ENCODE peak calls at places on chromosomes 1 and 21, in nine cellular contexts. N is OCI-LY7, Q is HCT116, M is GM23248, V is neural progenitor cell, P is SK-N-SH, W is hepatocyte, L is GM23338, I is MM.1S. B is an unnamed sample.
A peak's percentile ranks its signal among the peaks of the same experiment; 100 is the strongest.

GRCh38 chr21:26115899-26116298 is 54.7 kb downstream of the APP start:
- DNase-seq in N (no peak), Q (no peak), V (no peak), P (no peak), L (no peak), I (no peak), W (no peak), M (peak; percentile 83), B (peak; percentile 54)

GRCh38 chr1:109659997-109660755 is 4.3 kb downstream of the GSTM4 start:
- DNase-seq in N (no peak), I (no peak), M (no peak), Q (no peak), W (no peak), L (no peak), P (no peak), V (no peak), B (no peak)

GRCh38 chr1:21631944-21632887 is 36.9 kb downstream of the RAP1GAP start:
- DNase-seq in V (no peak), M (no peak), W (peak; percentile 79), L (no peak), I (no peak), Q (no peak), N (no peak), P (peak; percentile 66), B (no peak)

GRCh38 chr1:185850366-185850765 is 116.2 kb downstream of the HMCN1 start:
- DNase-seq in L (peak; percentile 44), V (peak; percentile 50), W (no peak), Q (no peak), M (peak; percentile 66), P (no peak), N (no peak), I (no peak), B (peak; percentile 39)

GRCh38 chr1:225835752-225836151 is 25.8 kb downstream of the EPHX1 start:
- DNase-seq in V (no peak), W (no peak), Q (no peak), L (no peak), I (no peak), M (peak; percentile 29), P (no peak), N (no peak), B (no peak)

GRCh38 chr21:45117314-45117713 is 42.9 kb downstream of the ADARB1 start:
- DNase-seq in L (no peak), W (no peak), M (no peak), V (no peak), P (no peak), I (no peak), Q (no peak), N (no peak), B (no peak)

GRCh38 chr1:105137543-105138444 is 1388.1 kb downstream of the AMY1C start:
- DNase-seq in W (peak; percentile 71), Q (no peak), L (peak; percentile 80), P (peak; percentile 51), I (peak; percentile 12), M (peak; percentile 11), V (peak; percentile 79), N (peak; percentile 29), B (peak; percentile 61)

GRCh38 chr1:22709891-22710687 is 550 bp upstream of the EPHB2 start:
- DNase-seq in V (peak; percentile 85), N (peak; percentile 60), M (peak; percentile 81), L (peak; percentile 78), I (no peak), Q (no peak), W (peak; percentile 79), P (peak; percentile 89), B (peak; percentile 51)

GRCh38 chr1:82931051-82931450 is 1067.9 kb downstream of the TTLL7 start:
- DNase-seq in W (no peak), N (no peak), I (no peak), M (peak; percentile 6), V (no peak), P (no peak), L (no peak), Q (no peak), B (no peak)

GRCh38 chr1:116429821-116430374 is 56.9 kb downstream of the ATP1A1 start:
- DNase-seq in V (no peak), M (no peak), W (no peak), P (no peak), L (no peak), N (no peak), Q (no peak), I (no peak), B (no peak)

GRCh38 chr1:64223329-64224151 is 20.1 kb downstream of the UBE2U start:
- DNase-seq in V (no peak), I (peak; percentile 70), Q (no peak), P (no peak), N (no peak), L (no peak), W (peak; percentile 18), M (peak; percentile 91), B (peak; percentile 87)

GRCh38 chr21:46214478-46215340 is 13.9 kb downstream of the LSS start:
- DNase-seq in V (no peak), W (no peak), I (no peak), Q (no peak), L (no peak), M (no peak), N (no peak), P (no peak), B (no peak)

GRCh38 chr21:46216132-46216747 is 12.3 kb downstream of the LSS start:
- DNase-seq in W (no peak), M (no peak), N (no peak), Q (no peak), V (no peak), L (no peak), P (no peak), I (no peak), B (no peak)

GRCh38 chr21:46213620-46214286 is 14.8 kb downstream of the LSS start:
- DNase-seq in N (no peak), Q (no peak), M (no peak), W (no peak), I (no peak), L (no peak), P (peak; percentile 62), V (no peak), B (no peak)

GRCh38 chr21:46217511-46218196 is 10.9 kb downstream of the LSS start:
- DNase-seq in N (no peak), I (no peak), P (no peak), L (no peak), Q (no peak), W (no peak), V (no peak), M (no peak), B (no peak)

DNA sequence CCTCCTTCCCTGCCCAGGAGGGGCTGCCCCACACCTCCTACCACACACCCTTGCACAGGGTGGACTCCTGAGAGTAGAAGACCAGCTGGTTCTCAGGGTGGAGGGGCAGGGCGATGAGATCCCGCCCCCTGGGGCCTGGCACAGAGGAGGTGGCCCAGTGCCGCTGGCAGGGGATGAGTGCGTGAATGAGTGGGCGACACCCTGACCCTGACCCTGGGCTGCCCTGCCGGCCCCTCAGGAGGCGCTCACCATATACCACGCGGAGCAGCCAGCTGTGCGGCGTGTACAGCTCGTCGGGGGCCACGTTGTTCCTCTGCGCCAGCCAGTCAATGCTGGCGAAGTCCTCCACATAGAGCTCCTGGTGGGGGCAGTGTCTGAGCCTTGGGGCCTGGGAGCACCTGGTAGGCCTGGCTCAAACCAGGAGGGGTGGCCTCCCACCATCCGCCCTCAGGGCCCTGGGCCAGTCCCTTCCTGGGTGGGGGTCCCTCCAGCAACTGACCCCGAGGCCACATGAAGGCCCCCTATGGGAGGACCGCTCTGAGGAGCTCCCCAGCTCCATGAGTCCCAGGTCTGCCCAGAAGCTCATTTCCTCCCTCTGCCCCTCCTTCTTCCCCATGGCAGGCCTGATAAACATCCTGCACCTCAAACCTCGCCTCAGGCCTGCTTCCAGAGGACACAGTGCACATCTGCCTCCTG is 13.0 kb downstream of the LSS start:
- DNase-seq in M (no peak), W (no peak), N (no peak), L (no peak), Q (no peak), V (no peak), I (no peak), P (no peak), B (no peak)
- H4K20me1 ChIP-seq in M (no peaks in the 10 kb centered on the region), W (peaks cover 19% of the 10 kb centered on the region), N (no peaks in the 10 kb centered on the region), L (peaks cover 9% of the 10 kb centered on the region), Q (no peaks in the 10 kb centered on the region), V (no peaks in the 10 kb centered on the region), I (no peaks in the 10 kb centered on the region), P (no peaks in the 10 kb centered on the region), B (no peaks in the 10 kb centered on the region)

DNA sequence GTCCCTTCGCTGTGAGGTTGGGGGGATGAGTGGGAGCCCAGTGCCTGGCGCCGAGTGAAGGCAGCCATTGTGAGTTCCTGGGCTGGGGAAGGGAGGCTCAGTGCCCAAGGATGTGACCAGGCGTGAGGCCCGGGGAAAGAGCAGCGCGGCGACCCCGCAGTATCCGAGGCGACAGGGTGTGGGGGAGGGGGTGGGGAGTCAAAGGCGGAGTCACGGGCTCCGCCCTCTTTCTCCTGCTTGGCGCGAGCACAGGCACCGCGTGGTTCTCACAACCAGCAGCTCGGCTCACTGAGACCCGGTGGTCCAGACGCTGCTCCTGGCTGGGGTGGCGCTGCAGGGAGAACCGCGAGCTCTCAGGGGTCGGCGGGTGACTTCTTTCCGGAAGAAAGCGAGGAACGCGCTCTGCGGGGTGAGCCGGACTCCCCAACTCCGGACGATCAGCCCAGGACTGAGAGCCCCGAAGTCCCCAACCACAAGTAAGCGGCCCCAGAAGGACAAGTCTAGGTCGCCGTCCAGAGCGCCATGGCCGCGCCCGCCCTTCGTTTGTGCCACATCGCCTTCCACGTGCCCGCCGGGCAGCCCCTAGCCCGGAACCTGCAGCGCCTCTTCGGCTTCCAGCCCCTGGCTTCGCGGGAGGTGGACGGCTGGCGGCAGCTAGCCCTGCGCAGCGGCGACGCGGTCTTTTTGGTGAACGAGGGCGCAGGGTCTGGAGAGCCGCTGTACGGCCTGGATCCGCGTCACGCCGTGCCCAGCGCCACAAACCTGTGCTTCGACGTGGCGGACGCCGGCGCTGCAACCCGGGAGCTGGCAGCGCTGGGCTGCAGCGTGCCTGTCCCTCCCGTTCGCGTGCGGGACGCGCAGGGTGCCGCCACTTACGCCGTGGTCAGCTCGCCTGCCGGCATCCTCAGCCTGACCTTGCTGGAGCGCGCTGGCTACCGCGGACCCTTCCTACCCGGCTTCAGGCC is at the start of gene HPDL:
- DNase-seq in Q (no peak), W (peak; percentile 79), L (peak; percentile 95), V (peak; percentile 77), P (peak; percentile 92), M (peak; percentile 77), N (peak; percentile 84), I (peak; percentile 66), B (no peak)
- TF ChIP-seq EZH2phosphoT487 in Q (no peak), W (no peak), L (no peak), V (no peak), P (no peak), M (no peak), N (no peak), I (no peak), B (no peak)

DNA sequence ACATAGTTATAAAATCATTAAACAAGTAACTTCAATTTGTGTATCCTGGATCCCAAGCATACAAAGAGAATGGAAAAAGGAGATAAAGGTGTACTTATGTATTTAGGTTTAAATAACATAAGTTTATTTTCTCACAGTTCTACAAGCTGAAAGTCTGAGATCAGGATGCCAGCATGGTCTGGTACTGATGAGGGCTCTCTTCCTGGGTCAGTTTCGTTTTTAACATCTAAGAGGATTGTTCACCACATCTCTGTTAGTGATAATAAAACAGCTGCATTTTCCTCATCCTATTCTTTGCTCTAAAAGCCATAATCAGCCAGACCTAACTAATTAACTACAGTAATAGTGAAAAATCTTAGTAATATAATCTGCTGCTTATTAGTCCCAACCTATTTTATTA is 5.2 kb downstream of the EGLN1 start:
- DNase-seq in N (peak; percentile 35), Q (no peak), L (no peak), I (peak; percentile 57), P (no peak), M (peak; percentile 27), V (no peak), W (no peak), B (no peak)
- H4K20me1 ChIP-seq in N (peaks cover 25% of the 10 kb centered on the region), Q (peaks cover 17% of the 10 kb centered on the region), L (peaks cover 49% of the 10 kb centered on the region), I (no peaks in the 10 kb centered on the region), P (peaks cover 63% of the 10 kb centered on the region), M (peaks cover 45% of the 10 kb centered on the region), V (peaks cover 91% of the 10 kb centered on the region), W (peaks cover 75% of the 10 kb centered on the region), B (peaks cover 49% of the 10 kb centered on the region)

GRCh38 chr1:8382051-8382505 is 64.2 kb downstream of the SLC45A1 start:
- DNase-seq in L (peak; percentile 40), W (no peak), Q (no peak), P (no peak), I (no peak), M (no peak), N (no peak), V (peak; percentile 88), B (no peak)
- TF ChIP-seq EZH2phosphoT487 in L (no peak), W (no peak), Q (no peak), P (no peak), I (no peak), M (no peak), N (no peak), V (no peak), B (no peak)

B was measured in PC-3.